ENCODE peak calls at places on chromosomes 4 and X, in four cellular contexts. One of them, this sample, is unnamed.

GRCh38 chr4:153634737-153635353 is 49.2 kb upstream of the TLR2 start:
- DNase-seq in NCI-H69: peak; percentile 25
- DNase-seq in stimulated activated CD4-positive, alpha-beta T cell treated with anti-CD3 and anti-CD28 coated beads, Interleukin-2, amount 100 ng/mL, for 48 hours: no peak
- DNase-seq in neural crest cell: no peak
- DNase-seq in this sample: no peak

GRCh38 chrX:17024896-17025295 is 78.4 kb downstream of the REPS2 start:
- DNase-seq in NCI-H69: peak; percentile 90
- DNase-seq in neural crest cell: no peak
- DNase-seq in stimulated activated CD4-positive, alpha-beta T cell treated with anti-CD3 and anti-CD28 coated beads, Interleukin-2, amount 100 ng/mL, for 48 hours: no peak
- DNase-seq in this sample: no peak

GRCh38 chr4:107832275-107832807 is 7.6 kb downstream of the SGMS2 start:
- DNase-seq in NCI-H69: peak; percentile 12
- DNase-seq in neural crest cell: no peak
- DNase-seq in stimulated activated CD4-positive, alpha-beta T cell treated with anti-CD3 and anti-CD28 coated beads, Interleukin-2, amount 100 ng/mL, for 48 hours: no peak
- DNase-seq in this sample: no peak

GRCh38 chrX:104488811-104489210 is 77.2 kb upstream of the IL1RAPL2 start:
- DNase-seq in stimulated activated CD4-positive, alpha-beta T cell treated with anti-CD3 and anti-CD28 coated beads, Interleukin-2, amount 100 ng/mL, for 48 hours: no peak
- DNase-seq in neural crest cell: no peak
- DNase-seq in NCI-H69: no peak
- DNase-seq in this sample: no peak

GRCh38 chr4:7744131-7744804 is 195.4 kb downstream of the AFAP1 start:
- DNase-seq in neural crest cell: no peak
- DNase-seq in stimulated activated CD4-positive, alpha-beta T cell treated with anti-CD3 and anti-CD28 coated beads, Interleukin-2, amount 100 ng/mL, for 48 hours: no peak
- DNase-seq in NCI-H69: no peak
- DNase-seq in this sample: no peak

GRCh38 chr4:186726150-186726439 is 2.4 kb upstream of the FAT1 start:
- DNase-seq in neural crest cell: no peak
- DNase-seq in NCI-H69: no peak
- DNase-seq in stimulated activated CD4-positive, alpha-beta T cell treated with anti-CD3 and anti-CD28 coated beads, Interleukin-2, amount 100 ng/mL, for 48 hours: no peak
- DNase-seq in this sample: no peak

GRCh38 chrX:40749874-40750273 is 14.5 kb upstream of the MED14 start:
- DNase-seq in neural crest cell: no peak
- DNase-seq in stimulated activated CD4-positive, alpha-beta T cell treated with anti-CD3 and anti-CD28 coated beads, Interleukin-2, amount 100 ng/mL, for 48 hours: no peak
- DNase-seq in NCI-H69: no peak
- DNase-seq in this sample: no peak

GRCh38 chr4:71604785-71605184 is 179.1 kb downstream of the GC start:
- DNase-seq in stimulated activated CD4-positive, alpha-beta T cell treated with anti-CD3 and anti-CD28 coated beads, Interleukin-2, amount 100 ng/mL, for 48 hours: no peak
- DNase-seq in neural crest cell: no peak
- DNase-seq in NCI-H69: no peak
- DNase-seq in this sample: no peak

GRCh38 chr4:22391548-22391947 is 124.3 kb downstream of the ADGRA3 start:
- DNase-seq in NCI-H69: no peak
- DNase-seq in neural crest cell: no peak
- DNase-seq in stimulated activated CD4-positive, alpha-beta T cell treated with anti-CD3 and anti-CD28 coated beads, Interleukin-2, amount 100 ng/mL, for 48 hours: no peak
- DNase-seq in this sample: no peak

GRCh38 chr4:7157140-7157488 is 35.2 kb upstream of the SORCS2 start:
- DNase-seq in neural crest cell: no peak
- DNase-seq in stimulated activated CD4-positive, alpha-beta T cell treated with anti-CD3 and anti-CD28 coated beads, Interleukin-2, amount 100 ng/mL, for 48 hours: no peak
- DNase-seq in NCI-H69: no peak
- DNase-seq in this sample: no peak

GRCh38 chrX:10818651-10819050 is 198.3 kb upstream of the MID1 start:
- DNase-seq in stimulated activated CD4-positive, alpha-beta T cell treated with anti-CD3 and anti-CD28 coated beads, Interleukin-2, amount 100 ng/mL, for 48 hours: no peak
- DNase-seq in neural crest cell: no peak
- DNase-seq in NCI-H69: no peak
- DNase-seq in this sample: no peak

GRCh38 chr4:86596802-86597201 is 2.7 kb downstream of the PTPN13 start:
- DNase-seq in neural crest cell: no peak
- DNase-seq in NCI-H69: peak; percentile 4
- DNase-seq in stimulated activated CD4-positive, alpha-beta T cell treated with anti-CD3 and anti-CD28 coated beads, Interleukin-2, amount 100 ng/mL, for 48 hours: no peak
- DNase-seq in this sample: no peak

GRCh38 chr4:7944568-7945220 is 5.0 kb upstream of the AFAP1 start:
- DNase-seq in neural crest cell: no peak
- DNase-seq in NCI-H69: no peak
- DNase-seq in stimulated activated CD4-positive, alpha-beta T cell treated with anti-CD3 and anti-CD28 coated beads, Interleukin-2, amount 100 ng/mL, for 48 hours: no peak
- DNase-seq in this sample: no peak

GRCh38 chrX:154542723-154543424 is 3.8 kb downstream of the G6PD start:
- DNase-seq in stimulated activated CD4-positive, alpha-beta T cell treated with anti-CD3 and anti-CD28 coated beads, Interleukin-2, amount 100 ng/mL, for 48 hours: no peak
- DNase-seq in neural crest cell: no peak
- DNase-seq in NCI-H69: no peak
- DNase-seq in this sample: no peak

GRCh38 chr4:153207561-153207960 is 3.3 kb downstream of the TRIM2 start:
- DNase-seq in neural crest cell: peak; percentile 47
- DNase-seq in NCI-H69: no peak
- DNase-seq in stimulated activated CD4-positive, alpha-beta T cell treated with anti-CD3 and anti-CD28 coated beads, Interleukin-2, amount 100 ng/mL, for 48 hours: no peak
- DNase-seq in this sample: no peak

GRCh38 chr4:2333356-2333841 is 71.5 kb upstream of the MXD4 start:
- DNase-seq in neural crest cell: no peak
- DNase-seq in stimulated activated CD4-positive, alpha-beta T cell treated with anti-CD3 and anti-CD28 coated beads, Interleukin-2, amount 100 ng/mL, for 48 hours: no peak
- DNase-seq in NCI-H69: no peak
- DNase-seq in this sample: peak; percentile 4

GRCh38 chr4:73518340-73518739 is 36.8 kb downstream of the AFM start:
- DNase-seq in neural crest cell: no peak
- DNase-seq in NCI-H69: no peak
- DNase-seq in stimulated activated CD4-positive, alpha-beta T cell treated with anti-CD3 and anti-CD28 coated beads, Interleukin-2, amount 100 ng/mL, for 48 hours: no peak
- DNase-seq in this sample: no peak

GRCh38 chr4:137609693-137610450 is 77.6 kb upstream of the PCDH18 start:
- DNase-seq in stimulated activated CD4-positive, alpha-beta T cell treated with anti-CD3 and anti-CD28 coated beads, Interleukin-2, amount 100 ng/mL, for 48 hours: no peak
- DNase-seq in neural crest cell: no peak
- DNase-seq in NCI-H69: no peak
- DNase-seq in this sample: no peak

GRCh38 chr4:20341121-20341758 is 89.5 kb downstream of the SLIT2 start:
- DNase-seq in neural crest cell: no peak
- DNase-seq in NCI-H69: peak; percentile 6
- DNase-seq in stimulated activated CD4-positive, alpha-beta T cell treated with anti-CD3 and anti-CD28 coated beads, Interleukin-2, amount 100 ng/mL, for 48 hours: no peak
- DNase-seq in this sample: no peak

GRCh38 chr4:110614173-110614948 is 8.5 kb downstream of the PITX2 start:
- DNase-seq in stimulated activated CD4-positive, alpha-beta T cell treated with anti-CD3 and anti-CD28 coated beads, Interleukin-2, amount 100 ng/mL, for 48 hours: no peak
- DNase-seq in NCI-H69: no peak
- DNase-seq in neural crest cell: no peak
- DNase-seq in this sample: no peak

GRCh38 chr4:7198440-7199128 is 6.2 kb downstream of the SORCS2 start:
- DNase-seq in stimulated activated CD4-positive, alpha-beta T cell treated with anti-CD3 and anti-CD28 coated beads, Interleukin-2, amount 100 ng/mL, for 48 hours: no peak
- DNase-seq in NCI-H69: no peak
- DNase-seq in neural crest cell: no peak
- DNase-seq in this sample: no peak

GRCh38 chr4:185464184-185464583 is 7.3 kb downstream of the CCDC110 start:
- DNase-seq in neural crest cell: no peak
- DNase-seq in stimulated activated CD4-positive, alpha-beta T cell treated with anti-CD3 and anti-CD28 coated beads, Interleukin-2, amount 100 ng/mL, for 48 hours: no peak
- DNase-seq in NCI-H69: peak; percentile 13
- DNase-seq in this sample: no peak

GRCh38 chrX:46953597-46953996 is 41.4 kb downstream of the JADE3 start:
- DNase-seq in stimulated activated CD4-positive, alpha-beta T cell treated with anti-CD3 and anti-CD28 coated beads, Interleukin-2, amount 100 ng/mL, for 48 hours: no peak
- DNase-seq in neural crest cell: peak; percentile 2
- DNase-seq in NCI-H69: peak; percentile 40
- DNase-seq in this sample: no peak

GRCh38 chr4:116055857-116056827 is 942.7 kb upstream of the NDST4 start:
- DNase-seq in NCI-H69: peak; percentile 27
- DNase-seq in neural crest cell: no peak
- DNase-seq in stimulated activated CD4-positive, alpha-beta T cell treated with anti-CD3 and anti-CD28 coated beads, Interleukin-2, amount 100 ng/mL, for 48 hours: no peak
- DNase-seq in this sample: no peak

GRCh38 chrX:15761564-15762191 is 23.6 kb downstream of the CA5B start:
- DNase-seq in stimulated activated CD4-positive, alpha-beta T cell treated with anti-CD3 and anti-CD28 coated beads, Interleukin-2, amount 100 ng/mL, for 48 hours: no peak
- DNase-seq in neural crest cell: peak; percentile 29
- DNase-seq in NCI-H69: peak; percentile 41
- DNase-seq in this sample: no peak

This sample was measured in CMK.